ENCODE peak calls at places on chromosomes 11 and 22, in four cellular contexts. Y is thoracic aorta, Q is HCT116, D is psoas muscle. G is an unnamed sample. For H3K9me3, the result is how much of the 10 kb centered on the place peaks cover.

GRCh38 chr11:94400075-94400838 is 962 bp downstream of the GPR83 start:
- DNase-seq in Y (no peak), Q (no peak), D (no peak), G (no peak)

GRCh38 chr22:25076281-25076680 is 123.4 kb upstream of the CRYBB3 start:
- DNase-seq in Y (no peak), Q (no peak), D (no peak), G (peak)

GRCh38 chr11:10329356-10329755 is 24.5 kb downstream of the ADM start:
- DNase-seq in Y (no peak), Q (no peak), D (no peak), G (no peak)

GRCh38 chr22:24871611-24872205 is 65.7 kb downstream of the SGSM1 start:
- DNase-seq in Y (no peak), Q (no peak), D (no peak), G (no peak)

GRCh38 chr11:60912223-60912850 is 1.6 kb upstream of the TMEM109 start:
- DNase-seq in Y (no peak), Q (no peak), D (no peak), G (no peak)

GRCh38 chr22:41647771-41648170 is 26.7 kb downstream of the XRCC6 start:
- DNase-seq in Y (no peak), Q (no peak), D (no peak), G (no peak)

GRCh38 chr11:19632435-19632834 is 80.2 kb upstream of the NAV2 start:
- DNase-seq in Y (no peak), Q (no peak), D (no peak), G (no peak)

GRCh38 chr11:69640260-69640994 is 529 bp upstream of the CCND1 start:
- DNase-seq in Y (no peak), Q (no peak), D (peak), G (no peak)

GRCh38 chr11:2783536-2784082 is 83.8 kb upstream of the KCNQ1OT1 start:
- DNase-seq in Y (no peak), Q (no peak), D (no peak), G (no peak)

GRCh38 chr11:74948898-74949747 is at the start of the genes SPCS2 and XRRA1:
- DNase-seq in Y (peak), Q (peak), D (peak), G (peak)

GRCh38 chr22:49951986-49952896 is 8.3 kb upstream of the PIM3 start:
- DNase-seq in Y (no peak), Q (no peak), D (no peak), G (no peak)

GRCh38 chr22:40753114-40753513 is 66.0 kb downstream of the SLC25A17 start:
- DNase-seq in Y (no peak), Q (no peak), D (no peak), G (no peak)

GRCh38 chr22:45692549-45692948 is 20.9 kb downstream of the ATXN10 start:
- DNase-seq in Y (no peak), Q (no peak), D (no peak), G (no peak)

GRCh38 chr11:128814856-128815705 is 52.0 kb downstream of the KCNJ1 start:
- DNase-seq in Y (no peak), Q (no peak), D (peak), G (no peak)

GRCh38 chr22:43142881-43143562 is at the start of gene MCAT:
- DNase-seq in Y (peak), Q (no peak), D (peak), G (peak)

GRCh38 chr11:68379216-68379615 is 66.8 kb downstream of the LRP5 start:
- DNase-seq in Y (no peak), Q (no peak), D (no peak), G (no peak)

GRCh38 chr11:61709572-61709971 is 29.4 kb downstream of the DAGLA start:
- DNase-seq in Y (no peak), Q (no peak), D (no peak), G (no peak)

GRCh38 chr22:30606455-30607299 is at the start of gene TCN2:
- DNase-seq in Y (peak), Q (no peak), D (peak), G (no peak)

GRCh38 chr11:289706-290620 is 1.0 kb downstream of the PGGHG start:
- DNase-seq in Y (no peak), Q (no peak), D (peak), G (peak)

GRCh38 chr11:59221438-59221837 is 8.7 kb upstream of the MPEG1 start:
- DNase-seq in Y (no peak), Q (no peak), D (no peak), G (no peak)

GRCh38 chr22:18057568-18058209 is 20.1 kb upstream of the PEX26 start:
- DNase-seq in Y (peak), Q (peak), D (peak), G (no peak)

GRCh38 chr11:44793350-44794090 is 66.8 kb downstream of the TSPAN18 start:
- DNase-seq in Y (no peak), Q (no peak), D (no peak), G (no peak)

GRCh38 chr11:44792171-44792570 is 65.4 kb downstream of the TSPAN18 start:
- DNase-seq in Y (no peak), Q (no peak), D (no peak), G (no peak)

GRCh38 chr11:44789466-44789865 is 62.7 kb downstream of the TSPAN18 start:
- DNase-seq in Y (no peak), Q (no peak), D (no peak), G (no peak)

GRCh38 chr11:44790211-44790610 is 63.4 kb downstream of the TSPAN18 start:
- DNase-seq in Y (no peak), Q (no peak), D (no peak), G (no peak)

GRCh38 chr11:44791546-44791945 is 64.8 kb downstream of the TSPAN18 start:
- DNase-seq in Y (no peak), Q (no peak), D (no peak), G (no peak)
- TF ChIP-seq CTCF in Y (no peak), Q (no peak), D (no peak), G (no peak)

GRCh38 chr11:125743681-125744080 is 2.4 kb upstream of the PATE1 start:
- DNase-seq in Y (no peak), Q (no peak), D (no peak), G (no peak)
- H3K9me3 ChIP-seq in Y (under half), Q (under half), D (under half), G (under half)

DNA sequence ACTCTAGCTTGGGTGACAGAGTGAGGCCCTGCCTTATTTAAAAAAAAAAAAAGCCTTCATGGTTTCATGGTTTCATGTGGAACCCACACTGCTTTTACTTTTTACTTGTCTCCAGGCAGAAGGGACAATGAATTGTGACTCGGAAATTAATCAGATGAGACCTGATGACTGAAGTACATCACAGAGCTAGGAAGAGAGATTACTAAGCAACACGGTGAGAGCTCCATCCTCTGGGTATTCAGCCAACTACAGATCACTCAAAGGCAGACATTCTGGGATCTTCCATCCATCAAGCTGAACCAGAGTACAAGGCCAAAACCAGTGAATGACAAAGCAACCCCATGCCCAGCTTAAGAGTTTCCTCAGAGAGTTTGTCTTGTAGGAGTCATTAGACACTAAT is 433.2 kb downstream of the SOX6 start:
- DNase-seq in Y (no peak), Q (no peak), D (no peak), G (no peak)
- TF ChIP-seq CTCF in Y (no peak), Q (no peak), D (no peak), G (no peak)

DNA sequence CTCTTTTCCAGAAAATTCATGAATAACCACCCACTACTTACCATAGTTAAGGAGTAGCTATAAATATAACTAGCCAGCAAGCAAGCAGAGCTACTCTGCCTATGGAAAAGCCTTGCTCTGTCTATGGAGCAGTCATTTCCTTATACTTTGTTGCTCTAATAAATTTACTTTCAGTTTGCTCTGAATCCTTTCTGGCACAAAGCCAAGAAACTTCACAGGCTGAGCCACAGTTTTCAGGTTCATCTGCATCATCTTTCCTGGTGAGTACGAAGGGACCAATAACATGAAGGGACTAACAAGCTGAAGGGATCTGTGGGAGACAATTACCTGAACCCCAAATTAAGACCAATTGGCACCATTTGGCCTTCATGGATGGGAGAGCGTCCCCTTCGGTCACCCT is 4.6 kb downstream of the OR4C45 start:
- DNase-seq in Y (no peak), Q (no peak), D (no peak), G (no peak)
- H3K9me3 ChIP-seq in Y (under half), Q (under half), D (under half), G (under half)